ENCODE peak calls at places on chromosomes 4 and X, in four cellular contexts. One of them, this sample, is unnamed.

GRCh38 chr4:1348014-1348513 is 1.1 kb downstream of the UVSSA start:
- DNase-seq in activated CD8-positive, alpha-beta T cell treated with anti-CD3 and anti-CD28 coated beads, Interleukin-2, amount 10 ng/mL, durations not matched to agents 7 days and 5 days: no peak
- DNase-seq in fibroblast of lung: no peak
- DNase-seq in stimulated activated CD4-positive, alpha-beta T cell treated with anti-CD3 and anti-CD28 coated beads, TNF-alpha, amount 100 ng/mL, for 48 hours: no peak
- DNase-seq in this sample: no peak

GRCh38 chr4:172515266-172515879 is 653.2 kb upstream of the GALNT7 start:
- DNase-seq in stimulated activated CD4-positive, alpha-beta T cell treated with anti-CD3 and anti-CD28 coated beads, TNF-alpha, amount 100 ng/mL, for 48 hours: no peak
- DNase-seq in fibroblast of lung: no peak
- DNase-seq in activated CD8-positive, alpha-beta T cell treated with anti-CD3 and anti-CD28 coated beads, Interleukin-2, amount 10 ng/mL, durations not matched to agents 7 days and 5 days: no peak
- DNase-seq in this sample: peak

GRCh38 chr4:76550966-76551780 is 116.1 kb downstream of the SHROOM3 start:
- DNase-seq in activated CD8-positive, alpha-beta T cell treated with anti-CD3 and anti-CD28 coated beads, Interleukin-2, amount 10 ng/mL, durations not matched to agents 7 days and 5 days: no peak
- DNase-seq in fibroblast of lung: no peak
- DNase-seq in stimulated activated CD4-positive, alpha-beta T cell treated with anti-CD3 and anti-CD28 coated beads, TNF-alpha, amount 100 ng/mL, for 48 hours: no peak
- DNase-seq in this sample: no peak

GRCh38 chrX:93242897-93243296 is 430.5 kb downstream of the NAP1L3 start:
- DNase-seq in fibroblast of lung: no peak
- DNase-seq in stimulated activated CD4-positive, alpha-beta T cell treated with anti-CD3 and anti-CD28 coated beads, TNF-alpha, amount 100 ng/mL, for 48 hours: no peak
- DNase-seq in activated CD8-positive, alpha-beta T cell treated with anti-CD3 and anti-CD28 coated beads, Interleukin-2, amount 10 ng/mL, durations not matched to agents 7 days and 5 days: no peak
- DNase-seq in this sample: no peak

GRCh38 chrX:1487401-1487800 is 34.7 kb upstream of the ASMTL start:
- DNase-seq in activated CD8-positive, alpha-beta T cell treated with anti-CD3 and anti-CD28 coated beads, Interleukin-2, amount 10 ng/mL, durations not matched to agents 7 days and 5 days: no peak
- DNase-seq in fibroblast of lung: no peak
- DNase-seq in stimulated activated CD4-positive, alpha-beta T cell treated with anti-CD3 and anti-CD28 coated beads, TNF-alpha, amount 100 ng/mL, for 48 hours: no peak
- DNase-seq in this sample: no peak

GRCh38 chrX:151753313-151754041 is 18.9 kb downstream of the CNGA2 start:
- DNase-seq in fibroblast of lung: peak
- DNase-seq in activated CD8-positive, alpha-beta T cell treated with anti-CD3 and anti-CD28 coated beads, Interleukin-2, amount 10 ng/mL, durations not matched to agents 7 days and 5 days: peak
- DNase-seq in stimulated activated CD4-positive, alpha-beta T cell treated with anti-CD3 and anti-CD28 coated beads, TNF-alpha, amount 100 ng/mL, for 48 hours: peak
- DNase-seq in this sample: peak

GRCh38 chr4:74543247-74543670 is 98.3 kb downstream of the AREG start:
- DNase-seq in activated CD8-positive, alpha-beta T cell treated with anti-CD3 and anti-CD28 coated beads, Interleukin-2, amount 10 ng/mL, durations not matched to agents 7 days and 5 days: no peak
- DNase-seq in stimulated activated CD4-positive, alpha-beta T cell treated with anti-CD3 and anti-CD28 coated beads, TNF-alpha, amount 100 ng/mL, for 48 hours: no peak
- DNase-seq in fibroblast of lung: no peak
- DNase-seq in this sample: no peak

GRCh38 chrX:9324676-9325075 is 140.2 kb upstream of the TBL1X start:
- DNase-seq in stimulated activated CD4-positive, alpha-beta T cell treated with anti-CD3 and anti-CD28 coated beads, TNF-alpha, amount 100 ng/mL, for 48 hours: no peak
- DNase-seq in activated CD8-positive, alpha-beta T cell treated with anti-CD3 and anti-CD28 coated beads, Interleukin-2, amount 10 ng/mL, durations not matched to agents 7 days and 5 days: no peak
- DNase-seq in fibroblast of lung: no peak
- DNase-seq in this sample: no peak

GRCh38 chrX:134544189-134544588 is 84.2 kb downstream of the HPRT1 start:
- DNase-seq in activated CD8-positive, alpha-beta T cell treated with anti-CD3 and anti-CD28 coated beads, Interleukin-2, amount 10 ng/mL, durations not matched to agents 7 days and 5 days: no peak
- DNase-seq in fibroblast of lung: no peak
- DNase-seq in stimulated activated CD4-positive, alpha-beta T cell treated with anti-CD3 and anti-CD28 coated beads, TNF-alpha, amount 100 ng/mL, for 48 hours: no peak
- DNase-seq in this sample: no peak

GRCh38 chr4:140257461-140258305 is 103.7 kb upstream of the MAML3 start:
- DNase-seq in activated CD8-positive, alpha-beta T cell treated with anti-CD3 and anti-CD28 coated beads, Interleukin-2, amount 10 ng/mL, durations not matched to agents 7 days and 5 days: no peak
- DNase-seq in stimulated activated CD4-positive, alpha-beta T cell treated with anti-CD3 and anti-CD28 coated beads, TNF-alpha, amount 100 ng/mL, for 48 hours: no peak
- DNase-seq in fibroblast of lung: peak
- DNase-seq in this sample: no peak

GRCh38 chr4:3301450-3302163 is 8.8 kb downstream of the RGS12 start:
- DNase-seq in fibroblast of lung: no peak
- DNase-seq in activated CD8-positive, alpha-beta T cell treated with anti-CD3 and anti-CD28 coated beads, Interleukin-2, amount 10 ng/mL, durations not matched to agents 7 days and 5 days: peak
- DNase-seq in stimulated activated CD4-positive, alpha-beta T cell treated with anti-CD3 and anti-CD28 coated beads, TNF-alpha, amount 100 ng/mL, for 48 hours: no peak
- DNase-seq in this sample: no peak

GRCh38 chr4:119498520-119498919 is 130.1 kb downstream of the PDE5A start:
- DNase-seq in fibroblast of lung: peak
- DNase-seq in stimulated activated CD4-positive, alpha-beta T cell treated with anti-CD3 and anti-CD28 coated beads, TNF-alpha, amount 100 ng/mL, for 48 hours: no peak
- DNase-seq in activated CD8-positive, alpha-beta T cell treated with anti-CD3 and anti-CD28 coated beads, Interleukin-2, amount 10 ng/mL, durations not matched to agents 7 days and 5 days: no peak
- DNase-seq in this sample: no peak

GRCh38 chrX:68827848-68828562 is 816 bp upstream of the EFNB1 start:
- DNase-seq in stimulated activated CD4-positive, alpha-beta T cell treated with anti-CD3 and anti-CD28 coated beads, TNF-alpha, amount 100 ng/mL, for 48 hours: peak
- DNase-seq in fibroblast of lung: peak
- DNase-seq in activated CD8-positive, alpha-beta T cell treated with anti-CD3 and anti-CD28 coated beads, Interleukin-2, amount 10 ng/mL, durations not matched to agents 7 days and 5 days: peak
- DNase-seq in this sample: peak

GRCh38 chr4:144355809-144356757 is 215.6 kb upstream of the GYPA start:
- DNase-seq in activated CD8-positive, alpha-beta T cell treated with anti-CD3 and anti-CD28 coated beads, Interleukin-2, amount 10 ng/mL, durations not matched to agents 7 days and 5 days: peak
- DNase-seq in fibroblast of lung: peak
- DNase-seq in stimulated activated CD4-positive, alpha-beta T cell treated with anti-CD3 and anti-CD28 coated beads, TNF-alpha, amount 100 ng/mL, for 48 hours: no peak
- DNase-seq in this sample: peak

GRCh38 chr4:186684889-186685309 is 38.8 kb downstream of the FAT1 start:
- DNase-seq in stimulated activated CD4-positive, alpha-beta T cell treated with anti-CD3 and anti-CD28 coated beads, TNF-alpha, amount 100 ng/mL, for 48 hours: no peak
- DNase-seq in fibroblast of lung: no peak
- DNase-seq in activated CD8-positive, alpha-beta T cell treated with anti-CD3 and anti-CD28 coated beads, Interleukin-2, amount 10 ng/mL, durations not matched to agents 7 days and 5 days: no peak
- DNase-seq in this sample: no peak

GRCh38 chr4:77375866-77376607 is 219.0 kb downstream of the CCNG2 start:
- DNase-seq in fibroblast of lung: no peak
- DNase-seq in stimulated activated CD4-positive, alpha-beta T cell treated with anti-CD3 and anti-CD28 coated beads, TNF-alpha, amount 100 ng/mL, for 48 hours: no peak
- DNase-seq in activated CD8-positive, alpha-beta T cell treated with anti-CD3 and anti-CD28 coated beads, Interleukin-2, amount 10 ng/mL, durations not matched to agents 7 days and 5 days: no peak
- DNase-seq in this sample: no peak

This sample was measured in H7.